ENCODE peak calls at places on chromosome 21, in eight cellular contexts. T, X, L, M, V, Z, S and B are unnamed samples.

GRCh38 chr21:37082856-37083611 is 10.0 kb downstream of the TTC3 start:
- DNase-seq in T (no peak), X (no peak), L (no peak), M (no peak), V (no peak), Z (no peak), S (no peak), B (no peak)

GRCh38 chr21:45468051-45468970 is 63.3 kb downstream of the COL18A1 start:
- DNase-seq in T (no peak), X (no peak), L (peak; percentile 61), M (peak; percentile 45), V (no peak), Z (no peak), S (no peak), B (no peak)

GRCh38 chr21:36948686-36949085 is 17.8 kb downstream of the HLCS start:
- DNase-seq in T (no peak), X (no peak), L (no peak), M (no peak), V (no peak), Z (no peak), S (no peak), B (no peak)

GRCh38 chr21:44517175-44517899 is 22.7 kb downstream of the KRTAP10-1 start:
- DNase-seq in T (no peak), X (peak; percentile 89), L (peak; percentile 60), M (peak; percentile 42), V (no peak), Z (no peak), S (no peak), B (peak; percentile 70)

GRCh38 chr21:45481566-45481965 is 60.7 kb downstream of the SLC19A1 start:
- DNase-seq in T (no peak), X (no peak), L (no peak), M (no peak), V (no peak), Z (no peak), S (no peak), B (no peak)

GRCh38 chr21:44920694-44921604 is at the start of gene ITGB2:
- DNase-seq in T (no peak), X (no peak), L (peak; percentile 87), M (peak; percentile 84), V (peak; percentile 36), Z (no peak), S (no peak), B (no peak)

GRCh38 chr21:45573452-45574035 is 31.3 kb upstream of the SLC19A1 start:
- DNase-seq in T (no peak), X (no peak), L (peak; percentile 45), M (no peak), V (no peak), Z (no peak), S (no peak), B (no peak)

GRCh38 chr21:36419996-36420395 is 34.8 kb downstream of the CHAF1B start:
- DNase-seq in T (peak; percentile 76), X (peak; percentile 86), L (peak; percentile 83), M (peak; percentile 79), V (no peak), Z (peak; percentile 82), S (peak; percentile 9), B (peak; percentile 49)

GRCh38 chr21:41783476-41784150 is 16.8 kb upstream of the RIPK4 start:
- DNase-seq in T (no peak), X (peak; percentile 54), L (no peak), M (no peak), V (no peak), Z (no peak), S (no peak), B (peak; percentile 94)